ENCODE peak calls at places on chromosomes 13 and 19, in five cellular contexts. One of them, this sample, is unnamed.
A peak's percentile ranks its signal among the peaks of the same experiment; 100 is the strongest.

GRCh38 chr19:47514151-47514868 is 553 bp downstream of the NAPA start:
- DNase-seq in dorsolateral prefrontal cortex: no peak
- DNase-seq in choroid plexus epithelial cell: no peak
- DNase-seq in fibroblast of pulmonary artery: no peak
- DNase-seq in IMR-90: no peak
- DNase-seq in this sample: no peak

GRCh38 chr19:31121501-31121900 is 227.7 kb downstream of the TSHZ3 start:
- DNase-seq in dorsolateral prefrontal cortex: no peak
- DNase-seq in choroid plexus epithelial cell: no peak
- DNase-seq in IMR-90: no peak
- DNase-seq in fibroblast of pulmonary artery: no peak
- DNase-seq in this sample: no peak

GRCh38 chr13:112996671-112997091 is 27.7 kb downstream of the MCF2L start:
- DNase-seq in choroid plexus epithelial cell: no peak
- DNase-seq in fibroblast of pulmonary artery: no peak
- DNase-seq in IMR-90: no peak
- DNase-seq in dorsolateral prefrontal cortex: no peak
- DNase-seq in this sample: no peak

GRCh38 chr13:99800004-99800403 is 171.6 kb downstream of the ZIC5 start:
- DNase-seq in IMR-90: no peak
- DNase-seq in dorsolateral prefrontal cortex: no peak
- DNase-seq in fibroblast of pulmonary artery: no peak
- DNase-seq in choroid plexus epithelial cell: no peak
- DNase-seq in this sample: no peak

GRCh38 chr13:64239372-64239771 is 2823.7 kb upstream of the PCDH20 start:
- DNase-seq in choroid plexus epithelial cell: peak; percentile 81
- DNase-seq in dorsolateral prefrontal cortex: no peak
- DNase-seq in IMR-90: peak; percentile 70
- DNase-seq in fibroblast of pulmonary artery: peak; percentile 71
- DNase-seq in this sample: no peak

GRCh38 chr13:25796474-25796873 is 255.3 kb downstream of the SHISA2 start:
- DNase-seq in IMR-90: no peak
- DNase-seq in fibroblast of pulmonary artery: no peak
- DNase-seq in dorsolateral prefrontal cortex: no peak
- DNase-seq in choroid plexus epithelial cell: peak; percentile 48
- DNase-seq in this sample: no peak

GRCh38 chr13:112213467-112214245 is 146.7 kb downstream of the SOX1 start:
- DNase-seq in IMR-90: no peak
- DNase-seq in choroid plexus epithelial cell: no peak
- DNase-seq in fibroblast of pulmonary artery: no peak
- DNase-seq in dorsolateral prefrontal cortex: no peak
- DNase-seq in this sample: no peak

GRCh38 chr13:114099191-114099590 is 33.2 kb downstream of the RASA3 start:
- DNase-seq in fibroblast of pulmonary artery: peak; percentile 90
- DNase-seq in choroid plexus epithelial cell: peak; percentile 92
- DNase-seq in dorsolateral prefrontal cortex: peak; percentile 76
- DNase-seq in IMR-90: peak; percentile 93
- DNase-seq in this sample: no peak

GRCh38 chr19:8517551-8518442 is 3.8 kb upstream of the ZNF414 start:
- DNase-seq in IMR-90: no peak
- DNase-seq in choroid plexus epithelial cell: peak; percentile 75
- DNase-seq in fibroblast of pulmonary artery: peak; percentile 81
- DNase-seq in dorsolateral prefrontal cortex: no peak
- DNase-seq in this sample: no peak

GRCh38 chr13:114259974-114260373 is 21.4 kb upstream of the UPF3A start:
- DNase-seq in dorsolateral prefrontal cortex: no peak
- DNase-seq in IMR-90: no peak
- DNase-seq in fibroblast of pulmonary artery: no peak
- DNase-seq in choroid plexus epithelial cell: no peak
- DNase-seq in this sample: no peak

GRCh38 chr13:73754727-73755292 is 379.4 kb downstream of the KLF12 start:
- DNase-seq in dorsolateral prefrontal cortex: no peak
- DNase-seq in choroid plexus epithelial cell: peak; percentile 86
- DNase-seq in IMR-90: peak; percentile 70
- DNase-seq in fibroblast of pulmonary artery: peak; percentile 84
- DNase-seq in this sample: peak; percentile 44

GRCh38 chr13:111126509-111126908 is 11.4 kb downstream of the ARHGEF7 start:
- DNase-seq in IMR-90: no peak
- DNase-seq in dorsolateral prefrontal cortex: no peak
- DNase-seq in choroid plexus epithelial cell: no peak
- DNase-seq in fibroblast of pulmonary artery: no peak
- DNase-seq in this sample: no peak

GRCh38 chr13:91894311-91894710 is 495.9 kb downstream of the GPC5 start:
- DNase-seq in fibroblast of pulmonary artery: peak; percentile 54
- DNase-seq in IMR-90: no peak
- DNase-seq in dorsolateral prefrontal cortex: no peak
- DNase-seq in choroid plexus epithelial cell: peak; percentile 13
- DNase-seq in this sample: no peak

GRCh38 chr13:42039457-42039945 is 8.9 kb upstream of the DGKH start:
- DNase-seq in choroid plexus epithelial cell: no peak
- DNase-seq in fibroblast of pulmonary artery: no peak
- DNase-seq in dorsolateral prefrontal cortex: no peak
- DNase-seq in IMR-90: no peak
- DNase-seq in this sample: peak; percentile 48

GRCh38 chr19:19445911-19446361 is 40.5 kb downstream of the GATAD2A start:
- DNase-seq in dorsolateral prefrontal cortex: no peak
- DNase-seq in fibroblast of pulmonary artery: no peak
- DNase-seq in IMR-90: peak; percentile 40
- DNase-seq in choroid plexus epithelial cell: no peak
- DNase-seq in this sample: peak; percentile 58

GRCh38 chr13:79837741-79838450 is 356.9 kb downstream of the NDFIP2 start:
- DNase-seq in fibroblast of pulmonary artery: peak; percentile 56
- DNase-seq in IMR-90: peak; percentile 75
- DNase-seq in dorsolateral prefrontal cortex: no peak
- DNase-seq in choroid plexus epithelial cell: peak; percentile 39
- DNase-seq in this sample: no peak

GRCh38 chr13:113589961-113590339 is 5.4 kb downstream of the TFDP1 start:
- DNase-seq in dorsolateral prefrontal cortex: peak; percentile 27
- DNase-seq in fibroblast of pulmonary artery: no peak
- DNase-seq in choroid plexus epithelial cell: no peak
- DNase-seq in IMR-90: no peak
- DNase-seq in this sample: no peak

GRCh38 chr13:84917252-84917878 is 881.9 kb downstream of the SLITRK6 start:
- DNase-seq in IMR-90: peak; percentile 31
- DNase-seq in choroid plexus epithelial cell: peak; percentile 41
- DNase-seq in fibroblast of pulmonary artery: peak; percentile 54
- DNase-seq in dorsolateral prefrontal cortex: no peak
- DNase-seq in this sample: no peak

GRCh38 chr19:2461751-2462634 is 5.2 kb upstream of the LMNB2 start:
- DNase-seq in IMR-90: peak; percentile 56
- DNase-seq in dorsolateral prefrontal cortex: peak; percentile 42
- DNase-seq in fibroblast of pulmonary artery: peak; percentile 55
- DNase-seq in choroid plexus epithelial cell: peak; percentile 50
- DNase-seq in this sample: peak; percentile 90

GRCh38 chr13:77002590-77003190 is 10.8 kb downstream of the CLN5 start:
- DNase-seq in fibroblast of pulmonary artery: peak; percentile 65
- DNase-seq in choroid plexus epithelial cell: peak; percentile 62
- DNase-seq in dorsolateral prefrontal cortex: no peak
- DNase-seq in IMR-90: peak; percentile 48
- DNase-seq in this sample: no peak

GRCh38 chr19:37790244-37790925 is 11.0 kb upstream of the ZNF573 start:
- DNase-seq in IMR-90: no peak
- DNase-seq in choroid plexus epithelial cell: no peak
- DNase-seq in fibroblast of pulmonary artery: no peak
- DNase-seq in dorsolateral prefrontal cortex: no peak
- DNase-seq in this sample: no peak

GRCh38 chr19:2483084-2483483 is 7.2 kb downstream of the GADD45B start:
- DNase-seq in dorsolateral prefrontal cortex: no peak
- DNase-seq in IMR-90: no peak
- DNase-seq in fibroblast of pulmonary artery: no peak
- DNase-seq in choroid plexus epithelial cell: peak; percentile 50
- DNase-seq in this sample: no peak

DNA sequence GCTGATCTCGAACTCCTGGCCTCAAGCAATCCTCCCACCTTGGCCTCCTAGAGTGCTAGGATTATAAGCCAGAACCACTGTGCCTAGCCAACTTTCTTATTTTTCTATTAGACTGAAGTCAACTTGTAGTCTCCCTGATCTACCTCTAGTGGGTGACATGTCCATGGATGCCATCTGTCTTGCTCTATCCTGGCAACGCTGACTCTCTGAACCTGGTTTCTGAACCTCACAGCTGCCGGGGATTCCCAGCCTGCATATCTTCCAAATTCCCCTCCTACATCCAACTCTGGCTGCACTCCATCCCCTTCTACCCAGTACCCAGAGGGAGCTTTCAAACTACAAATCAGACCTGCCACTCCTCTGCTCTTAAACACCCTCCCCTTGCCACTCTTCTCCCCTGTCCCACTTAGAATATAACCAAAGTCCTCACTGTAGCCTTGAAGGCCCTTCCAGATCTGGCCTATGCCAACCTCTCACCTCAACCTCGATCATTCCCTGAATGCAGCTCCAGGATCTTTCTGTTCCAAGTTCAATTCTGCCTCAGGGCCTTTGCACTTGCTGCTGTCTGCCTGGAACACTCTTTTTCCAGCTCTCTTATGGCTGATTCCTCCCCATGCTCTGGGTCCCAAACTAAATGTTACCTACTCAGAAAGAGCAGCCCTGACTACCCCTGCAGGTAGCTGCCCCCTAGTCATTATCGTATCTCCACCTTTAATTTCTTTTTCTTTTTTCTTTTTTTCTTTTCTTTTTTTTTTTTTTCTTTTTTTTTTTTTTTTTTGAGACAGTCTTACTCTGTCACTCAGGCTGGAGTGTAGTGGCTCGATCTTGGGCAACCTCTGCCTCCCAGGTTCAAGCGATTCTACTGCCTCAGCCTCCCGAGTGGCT is 2.2 kb downstream of the CLIP3 start:
- DNase-seq in fibroblast of pulmonary artery: peak; percentile 48
- DNase-seq in choroid plexus epithelial cell: peak; percentile 47
- DNase-seq in IMR-90: peak; percentile 53
- DNase-seq in dorsolateral prefrontal cortex: no peak
- DNase-seq in this sample: no peak
- TF ChIP-seq CTCF in fibroblast of pulmonary artery: peak; percentile 25
- TF ChIP-seq CTCF in choroid plexus epithelial cell: peak; percentile 18
- TF ChIP-seq CTCF in IMR-90: no peak
- TF ChIP-seq CTCF in dorsolateral prefrontal cortex: no peak
- TF ChIP-seq CTCF in this sample: no peak

GRCh38 chr13:60155978-60156377 is 7.8 kb downstream of the DIAPH3 start:
- DNase-seq in fibroblast of pulmonary artery: peak; percentile 43
- DNase-seq in choroid plexus epithelial cell: peak; percentile 37
- DNase-seq in IMR-90: peak; percentile 8
- DNase-seq in dorsolateral prefrontal cortex: no peak
- DNase-seq in this sample: no peak
- TF ChIP-seq CTCF in fibroblast of pulmonary artery: peak; percentile 14
- TF ChIP-seq CTCF in choroid plexus epithelial cell: peak; percentile 19
- TF ChIP-seq CTCF in IMR-90: no peak
- TF ChIP-seq CTCF in dorsolateral prefrontal cortex: no peak
- TF ChIP-seq CTCF in this sample: no peak

DNA sequence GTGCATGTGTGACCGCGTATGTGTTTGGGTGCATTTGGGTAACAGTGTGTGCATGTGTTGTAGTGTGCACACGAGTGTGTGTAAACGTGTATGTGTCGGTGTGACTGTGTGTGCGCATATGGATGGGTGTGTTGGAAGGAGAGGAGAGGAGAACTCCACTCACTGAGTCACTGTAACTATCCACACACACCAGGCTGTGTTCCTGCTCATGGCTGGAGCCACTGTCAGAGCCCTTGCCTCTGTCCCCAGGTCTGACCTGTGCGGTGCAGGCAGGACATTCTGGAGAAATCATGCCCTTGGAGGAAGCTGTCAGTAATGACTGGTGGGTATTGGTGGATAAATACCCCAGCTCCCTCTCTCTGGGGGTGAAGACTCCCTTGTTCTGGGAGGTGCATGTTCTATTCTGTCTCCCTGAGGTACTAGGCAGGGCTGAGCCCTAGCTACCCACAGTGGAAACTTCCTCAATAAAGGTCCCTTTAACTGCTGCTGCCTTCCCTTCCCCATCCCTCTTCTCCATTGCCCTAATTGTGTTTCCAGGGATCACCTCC is 48.4 kb downstream of the CYP4F22 start:
- DNase-seq in dorsolateral prefrontal cortex: no peak
- DNase-seq in fibroblast of pulmonary artery: no peak
- DNase-seq in choroid plexus epithelial cell: no peak
- DNase-seq in IMR-90: no peak
- DNase-seq in this sample: no peak
- TF ChIP-seq CTCF in dorsolateral prefrontal cortex: no peak
- TF ChIP-seq CTCF in fibroblast of pulmonary artery: no peak
- TF ChIP-seq CTCF in choroid plexus epithelial cell: no peak
- TF ChIP-seq CTCF in IMR-90: no peak
- TF ChIP-seq CTCF in this sample: no peak

GRCh38 chr19:58022283-58022660 is 11.6 kb upstream of the ZSCAN1 start:
- DNase-seq in IMR-90: no peak
- DNase-seq in choroid plexus epithelial cell: no peak
- DNase-seq in fibroblast of pulmonary artery: no peak
- DNase-seq in dorsolateral prefrontal cortex: no peak
- DNase-seq in this sample: no peak
- TF ChIP-seq CTCF in IMR-90: no peak
- TF ChIP-seq CTCF in choroid plexus epithelial cell: no peak
- TF ChIP-seq CTCF in fibroblast of pulmonary artery: no peak
- TF ChIP-seq CTCF in dorsolateral prefrontal cortex: no peak
- TF ChIP-seq CTCF in this sample: no peak

GRCh38 chr13:102089177-102089576 is 312.7 kb downstream of the FGF14 start:
- DNase-seq in fibroblast of pulmonary artery: no peak
- DNase-seq in choroid plexus epithelial cell: peak; percentile 58
- DNase-seq in dorsolateral prefrontal cortex: no peak
- DNase-seq in IMR-90: no peak
- DNase-seq in this sample: no peak
- TF ChIP-seq CTCF in fibroblast of pulmonary artery: no peak
- TF ChIP-seq CTCF in choroid plexus epithelial cell: peak; percentile 46
- TF ChIP-seq CTCF in dorsolateral prefrontal cortex: no peak
- TF ChIP-seq CTCF in IMR-90: peak; percentile 22
- TF ChIP-seq CTCF in this sample: no peak

DNA sequence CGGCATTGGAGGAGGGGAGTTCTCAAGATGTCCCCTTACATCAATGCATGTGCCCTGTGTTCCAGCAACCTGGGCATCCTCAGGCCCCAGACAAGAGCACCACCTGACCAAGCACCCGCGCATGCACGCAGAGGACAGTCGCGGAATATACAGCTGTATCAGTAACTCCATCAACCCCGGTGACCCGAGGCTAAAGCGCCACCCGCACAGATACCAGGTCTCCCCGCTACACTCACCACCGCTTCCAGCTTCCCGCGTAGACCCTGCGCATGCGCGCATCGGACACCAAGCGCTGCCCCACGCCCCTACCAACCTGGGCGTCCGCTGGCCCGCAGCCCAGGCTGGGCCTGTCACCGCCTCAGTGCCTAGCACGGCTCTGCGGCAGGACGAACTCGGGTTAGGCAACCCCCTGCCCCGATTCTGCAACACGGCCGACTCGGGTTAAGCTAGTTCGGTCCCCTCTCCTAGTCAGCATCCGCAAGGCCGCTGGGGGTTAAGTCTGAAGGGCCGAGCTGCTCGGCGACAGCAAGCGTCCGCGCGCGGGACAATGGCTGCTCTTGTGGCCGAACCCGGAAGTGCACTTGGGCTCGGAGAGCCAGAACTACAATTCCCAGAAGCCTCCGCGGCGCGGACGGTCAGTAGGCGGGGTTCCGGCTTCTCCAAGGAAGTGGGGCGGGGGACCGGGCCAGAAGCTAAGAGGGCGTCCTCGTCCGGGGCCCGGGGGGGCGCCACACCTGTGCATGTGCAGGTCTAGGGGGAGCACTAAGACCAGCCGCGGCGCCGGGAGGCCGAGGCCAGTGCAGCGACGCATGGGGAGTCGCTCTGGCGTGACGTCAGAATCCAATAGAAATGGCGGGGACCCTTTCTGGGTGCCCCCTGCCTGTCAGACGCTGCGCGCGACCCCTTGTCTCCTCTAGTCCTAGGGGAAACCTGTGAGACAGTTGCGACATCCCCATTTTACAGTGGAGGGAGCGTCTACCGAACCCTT is at the start of gene ZNF180:
- DNase-seq in IMR-90: peak; percentile 90
- DNase-seq in fibroblast of pulmonary artery: peak; percentile 94
- DNase-seq in choroid plexus epithelial cell: peak; percentile 93
- DNase-seq in dorsolateral prefrontal cortex: peak; percentile 96
- DNase-seq in this sample: peak; percentile 96
- TF ChIP-seq CTCF in IMR-90: peak; percentile 33
- TF ChIP-seq CTCF in fibroblast of pulmonary artery: peak; percentile 33
- TF ChIP-seq CTCF in choroid plexus epithelial cell: peak; percentile 46
- TF ChIP-seq CTCF in dorsolateral prefrontal cortex: peak; percentile 64
- TF ChIP-seq CTCF in this sample: peak; percentile 6

This sample was measured in GM20000.